ENCODE peak calls at places on chromosomes 1 and 21, in five cellular contexts. N is spleen, H is fibroblast of lung, X is mammary epithelial cell, D is cardiac muscle cell. U is an unnamed sample.

GRCh38 chr1:93979040-93979717 is 69.9 kb upstream of the GCLM start:
- DNase-seq in D (no peak), H (no peak), N (no peak), X (no peak), U (no peak)

GRCh38 chr1:231694081-231694443 is 67.5 kb downstream of the DISC1 start:
- DNase-seq in H (peak; percentile 26), N (no peak), D (no peak), X (no peak), U (no peak)

GRCh38 chr1:39841429-39841828 is 41.9 kb downstream of the TRIT1 start:
- DNase-seq in H (no peak), X (no peak), N (no peak), D (no peak), U (no peak)

GRCh38 chr1:200518524-200518923 is 102.0 kb downstream of the KIF14 start:
- DNase-seq in D (no peak), N (no peak), X (no peak), H (peak; percentile 56), U (no peak)

GRCh38 chr21:38729745-38730401 is 75.9 kb upstream of the ETS2 start:
- DNase-seq in N (no peak), H (peak; percentile 30), D (no peak), X (no peak), U (no peak)

GRCh38 chr1:22747021-22747734 is 36.5 kb downstream of the EPHB2 start:
- DNase-seq in X (peak; percentile 43), H (peak; percentile 60), N (no peak), D (peak; percentile 39), U (no peak)

GRCh38 chr21:14879458-14879857 is 185.3 kb downstream of the NRIP1 start:
- DNase-seq in X (no peak), N (no peak), D (no peak), H (no peak), U (no peak)

GRCh38 chr21:32260130-32260529 is 18.7 kb downstream of the MIS18A start:
- DNase-seq in X (no peak), D (no peak), H (no peak), N (no peak), U (no peak)

GRCh38 chr1:10903421-10903820 is 107.0 kb upstream of the CASZ1 start:
- DNase-seq in H (no peak), D (no peak), X (no peak), N (no peak), U (no peak)

GRCh38 chr1:100510441-100510840 is 27.5 kb upstream of the GPR88 start:
- DNase-seq in X (no peak), H (no peak), D (no peak), N (no peak), U (no peak)

GRCh38 chr1:199735660-199736059 is 291.9 kb upstream of the NR5A2 start:
- DNase-seq in N (no peak), H (no peak), D (no peak), X (no peak), U (no peak)

GRCh38 chr1:54378884-54379445 is 27.2 kb downstream of the SSBP3 start:
- DNase-seq in D (no peak), N (no peak), H (no peak), X (no peak), U (no peak)

GRCh38 chr1:54380285-54380882 is 25.8 kb downstream of the SSBP3 start:
- DNase-seq in H (no peak), N (no peak), D (no peak), X (no peak), U (no peak)

GRCh38 chr1:54384471-54384870 is 21.7 kb downstream of the SSBP3 start:
- DNase-seq in X (no peak), H (no peak), D (no peak), N (no peak), U (no peak)

GRCh38 chr1:54379481-54380284 is 26.5 kb downstream of the SSBP3 start:
- DNase-seq in D (peak; percentile 29), X (no peak), H (peak; percentile 46), N (no peak), U (no peak)

DNA sequence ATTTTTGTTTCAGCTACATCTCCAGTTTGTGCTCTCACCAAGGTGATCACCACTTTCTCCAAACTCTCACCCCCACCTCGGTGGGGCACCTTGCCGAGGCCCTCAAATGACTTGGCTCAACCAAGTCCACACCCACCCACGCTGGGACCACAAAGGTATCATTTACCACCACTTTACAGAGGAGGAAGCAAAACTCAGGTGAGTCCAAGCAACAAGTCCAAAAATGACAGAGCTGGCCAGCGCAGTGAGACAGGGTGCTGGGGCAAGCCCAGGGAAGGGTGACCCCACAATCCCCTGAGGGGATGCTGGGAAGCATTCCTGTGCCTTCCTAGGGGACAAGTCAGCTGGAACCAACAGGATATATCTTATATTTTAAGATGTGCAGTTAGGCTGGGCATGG is 24.7 kb downstream of the SSBP3 start:
- DNase-seq in N (no peak), X (no peak), D (no peak), H (no peak), U (no peak)
- H3K4me1 ChIP-seq in N (peaks cover 89% of the 10 kb centered on the region), X (peaks cover 7% of the 10 kb centered on the region), D (peaks cover 49% of the 10 kb centered on the region), H (peaks cover 8% of the 10 kb centered on the region), U (peaks cover 30% of the 10 kb centered on the region)

GRCh38 chr21:45484318-45484717 is 57.9 kb downstream of the SLC19A1 start:
- DNase-seq in H (no peak), D (no peak), X (no peak), N (no peak), U (no peak)
- H3K36me3 ChIP-seq in H (peaks cover 11% of the 10 kb centered on the region), D (peaks cover 33% of the 10 kb centered on the region), X (peaks cover 1% of the 10 kb centered on the region), N (no peaks in the 10 kb centered on the region), U (no peaks in the 10 kb centered on the region)

GRCh38 chr1:38644092-38644491 is 215.5 kb downstream of the RRAGC start:
- DNase-seq in D (no peak), X (no peak), N (no peak), H (no peak), U (no peak)

GRCh38 chr1:38641661-38642060 is 217.9 kb downstream of the RRAGC start:
- DNase-seq in D (no peak), X (no peak), N (no peak), H (no peak), U (no peak)

GRCh38 chr1:38640371-38640770 is 219.2 kb downstream of the RRAGC start:
- DNase-seq in D (no peak), X (peak; percentile 58), H (no peak), N (no peak), U (no peak)
- TF ChIP-seq CTCF in D (no peak), X (no peak), H (no peak), N (no peak), U (no peak)

GRCh38 chr1:165936542-165936941 is 109.1 kb downstream of the UCK2 start:
- DNase-seq in D (no peak), H (no peak), N (no peak), X (no peak), U (no peak)
- H3K4me1 ChIP-seq in D (no peaks in the 10 kb centered on the region), H (no peaks in the 10 kb centered on the region), N (no peaks in the 10 kb centered on the region), X (no peaks in the 10 kb centered on the region), U (no peaks in the 10 kb centered on the region)

GRCh38 chr1:171784779-171785178 is 3.3 kb downstream of the METTL13 start:
- DNase-seq in N (no peak), H (no peak), X (no peak), D (no peak), U (no peak)
- H3K36me3 ChIP-seq in N (peaks cover 65% of the 10 kb centered on the region), H (peaks cover 21% of the 10 kb centered on the region), X (peaks cover 22% of the 10 kb centered on the region), D (peaks cover 28% of the 10 kb centered on the region), U (peaks cover 64% of the 10 kb centered on the region)

GRCh38 chr1:98939471-98939870 is 65.2 kb downstream of the PLPPR5 start:
- DNase-seq in X (no peak), H (no peak), D (no peak), N (no peak), U (no peak)

GRCh38 chr1:98940680-98941079 is 64.0 kb downstream of the PLPPR5 start:
- DNase-seq in H (peak; percentile 50), X (peak; percentile 71), D (peak; percentile 37), N (no peak), U (no peak)

DNA sequence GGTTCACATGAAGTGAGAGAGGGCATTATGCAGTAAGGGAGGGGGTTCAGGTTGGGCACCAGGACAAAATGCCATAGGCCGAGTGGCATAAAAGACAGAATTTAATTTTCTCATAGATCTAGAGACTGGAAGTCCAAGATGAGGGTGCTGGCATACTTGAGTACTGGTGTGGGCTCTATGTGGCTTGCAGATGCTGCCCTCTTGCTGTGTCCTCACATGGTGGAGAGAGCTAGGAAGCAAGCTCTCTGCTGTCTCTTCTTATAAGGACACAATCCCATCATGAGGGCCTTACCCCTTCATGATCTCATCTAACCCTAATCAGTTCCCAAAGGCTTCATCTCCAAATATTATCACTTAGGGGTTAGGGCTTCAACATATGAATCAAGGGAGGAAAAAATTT is 64.6 kb downstream of the PLPPR5 start:
- DNase-seq in D (no peak), N (no peak), H (no peak), X (no peak), U (no peak)
- TF ChIP-seq CTCF in D (no peak), N (no peak), H (no peak), X (peak; percentile 13), U (no peak)

GRCh38 chr1:81458186-81458585 is 342.5 kb upstream of the ADGRL2 start:
- DNase-seq in N (peak; percentile 55), D (no peak), H (no peak), X (no peak), U (no peak)
- H3K4me1 ChIP-seq in N (peaks cover 2% of the 10 kb centered on the region), D (no peaks in the 10 kb centered on the region), H (no peaks in the 10 kb centered on the region), X (no peaks in the 10 kb centered on the region), U (no peaks in the 10 kb centered on the region)

GRCh38 chr1:213330281-213330680 is 279.2 kb downstream of the RPS6KC1 start:
- DNase-seq in D (no peak), N (no peak), H (no peak), X (no peak), U (no peak)

GRCh38 chr1:213325482-213325881 is 274.4 kb downstream of the RPS6KC1 start:
- DNase-seq in D (no peak), H (no peak), X (no peak), N (no peak), U (no peak)

GRCh38 chr1:213327318-213327667 is 276.3 kb downstream of the RPS6KC1 start:
- DNase-seq in D (peak; percentile 95), H (peak; percentile 75), N (no peak), X (peak; percentile 30), U (peak; percentile 70)

GRCh38 chr1:213331776-213332175 is 280.7 kb downstream of the RPS6KC1 start:
- DNase-seq in N (no peak), H (no peak), X (no peak), D (no peak), U (no peak)

DNA sequence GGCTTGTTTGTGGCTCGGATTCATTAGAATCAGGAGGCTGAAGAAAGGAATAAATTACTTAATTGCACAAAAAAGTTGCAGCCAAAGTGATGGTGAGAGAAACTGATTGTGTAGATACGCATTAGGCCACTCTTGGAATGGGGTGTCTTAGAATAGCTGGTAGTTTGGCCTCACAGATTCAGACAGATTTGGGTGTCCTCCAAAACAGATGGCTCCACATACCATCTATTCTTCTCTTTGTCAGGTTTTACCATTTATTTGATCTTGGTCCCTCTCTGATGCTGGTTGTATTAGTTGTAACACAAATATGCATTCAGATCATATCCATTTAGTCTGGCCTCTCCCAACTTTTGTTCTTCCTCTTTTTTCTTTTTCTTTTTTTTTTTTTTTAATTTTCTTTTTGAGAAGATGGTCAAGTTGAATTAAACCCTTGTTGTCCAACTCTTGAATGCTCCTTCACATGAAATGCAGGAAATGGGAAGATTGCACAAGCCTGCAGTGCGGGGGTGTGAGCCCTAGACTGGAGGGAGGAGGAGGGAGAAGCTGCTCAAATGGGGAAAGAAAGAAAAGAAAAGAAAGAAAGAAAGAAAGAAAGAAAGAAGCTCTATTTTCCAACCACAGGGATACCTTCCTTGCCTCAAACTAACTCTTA is 275.8 kb downstream of the RPS6KC1 start:
- DNase-seq in D (peak; percentile 91), H (peak; percentile 69), X (peak; percentile 48), N (no peak), U (peak; percentile 79)
- H3K36me3 ChIP-seq in D (no peaks in the 10 kb centered on the region), H (no peaks in the 10 kb centered on the region), X (no peaks in the 10 kb centered on the region), N (no peaks in the 10 kb centered on the region), U (no peaks in the 10 kb centered on the region)

GRCh38 chr1:239914827-239915231 is 176.9 kb upstream of the FMN2 start:
- DNase-seq in H (peak; percentile 24), X (peak; percentile 6), N (no peak), D (peak; percentile 9), U (no peak)
- TF ChIP-seq CTCF in H (no peak), X (no peak), N (no peak), D (no peak), U (no peak)